ENCODE peak calls at places on chromosomes 4 and X, in nine cellular contexts. D is left lung; Q is tibial artery; V is endodermal cell; W is naive thymus-derived CD4-positive, alpha-beta T cell; N is CD4-positive, alpha-beta T cell; L is cardiac muscle cell; U is aorta; S is AG04450. X is an unnamed sample.

GRCh38 chr4:117783716-117784115 is 250.6 kb upstream of the NDST3 start:
- DNase-seq in U (no peak), N (no peak), Q (no peak), L (no peak), S (peak), D (no peak), W (no peak), V (no peak), X (no peak)

GRCh38 chrX:24145340-24146186 is 4.0 kb upstream of the ZFX start:
- DNase-seq in D (no peak), S (no peak), Q (no peak), N (no peak), U (no peak), W (no peak), V (no peak), L (no peak), X (no peak)

GRCh38 chr4:82124365-82124764 is 249.4 kb downstream of the HNRNPD start:
- DNase-seq in L (no peak), Q (no peak), W (no peak), N (no peak), D (no peak), S (no peak), U (no peak), V (no peak), X (no peak)

GRCh38 chr4:77167173-77167572 is 10.2 kb downstream of the CCNG2 start:
- DNase-seq in W (no peak), Q (no peak), D (no peak), V (no peak), L (no peak), U (no peak), S (no peak), N (no peak), X (no peak)

GRCh38 chr4:112416464-112416863 is 99.5 kb downstream of the NEUROG2 start:
- DNase-seq in Q (no peak), N (no peak), L (no peak), U (no peak), W (no peak), D (no peak), V (no peak), S (no peak), X (no peak)

GRCh38 chrX:136039485-136039884 is 54.2 kb downstream of the SLC9A6 start:
- DNase-seq in W (no peak), V (no peak), S (no peak), D (no peak), N (no peak), U (no peak), L (no peak), Q (no peak), X (no peak)

GRCh38 chr4:95107635-95108034 is 349.9 kb downstream of the BMPR1B start:
- DNase-seq in U (peak), D (no peak), V (no peak), N (no peak), W (no peak), L (peak), Q (no peak), S (no peak), X (no peak)

GRCh38 chr4:98828801-98829200 is 100.1 kb downstream of the EIF4E start:
- DNase-seq in W (peak), V (peak), S (no peak), U (no peak), D (no peak), L (no peak), Q (no peak), N (peak), X (no peak)

GRCh38 chr4:167622481-167623240 is 388.4 kb upstream of the SPOCK3 start:
- DNase-seq in D (peak), W (no peak), L (peak), Q (no peak), U (no peak), N (no peak), S (peak), V (peak), X (peak)

GRCh38 chr4:111879539-111879938 is 265.7 kb upstream of the FAM241A start:
- DNase-seq in W (no peak), D (no peak), V (no peak), N (no peak), S (no peak), L (no peak), Q (no peak), U (no peak), X (no peak)

GRCh38 chr4:174408841-174409552 is 113.3 kb downstream of the HPGD start:
- DNase-seq in W (no peak), N (no peak), L (no peak), S (no peak), U (no peak), D (no peak), Q (no peak), V (no peak), X (no peak)

GRCh38 chrX:118893923-118894322 is 70.3 kb downstream of the ZCCHC12 start:
- DNase-seq in N (no peak), V (no peak), U (no peak), L (no peak), D (no peak), W (no peak), Q (no peak), S (no peak), X (no peak)

GRCh38 chrX:65740909-65741308 is 73.5 kb downstream of the MSN start:
- DNase-seq in D (no peak), V (no peak), W (no peak), N (no peak), L (no peak), U (no peak), S (no peak), Q (no peak), X (no peak)

GRCh38 chr4:138035781-138036258 is 206.3 kb downstream of the SLC7A11 start:
- DNase-seq in N (no peak), S (no peak), Q (no peak), U (no peak), W (no peak), L (peak), D (no peak), V (peak), X (no peak)

GRCh38 chr4:47118192-47118879 is 87.0 kb downstream of the GABRB1 start:
- DNase-seq in N (no peak), W (no peak), U (no peak), S (peak), L (no peak), V (no peak), D (no peak), Q (no peak), X (no peak)

GRCh38 chrX:48514126-48514806 is 5.5 kb downstream of the PORCN start:
- DNase-seq in W (no peak), Q (no peak), N (no peak), S (no peak), L (no peak), U (peak), D (no peak), V (no peak), X (no peak)

GRCh38 chr4:24973471-24974251 is 57.1 kb downstream of the LGI2 start:
- DNase-seq in V (peak), L (no peak), N (no peak), W (no peak), S (no peak), Q (peak), D (peak), U (peak), X (no peak)

GRCh38 chr4:138560448-138560847 is 318.3 kb upstream of the SLC7A11 start:
- DNase-seq in L (no peak), V (peak), U (peak), W (no peak), D (no peak), N (no peak), S (no peak), Q (no peak), X (no peak)

DNA sequence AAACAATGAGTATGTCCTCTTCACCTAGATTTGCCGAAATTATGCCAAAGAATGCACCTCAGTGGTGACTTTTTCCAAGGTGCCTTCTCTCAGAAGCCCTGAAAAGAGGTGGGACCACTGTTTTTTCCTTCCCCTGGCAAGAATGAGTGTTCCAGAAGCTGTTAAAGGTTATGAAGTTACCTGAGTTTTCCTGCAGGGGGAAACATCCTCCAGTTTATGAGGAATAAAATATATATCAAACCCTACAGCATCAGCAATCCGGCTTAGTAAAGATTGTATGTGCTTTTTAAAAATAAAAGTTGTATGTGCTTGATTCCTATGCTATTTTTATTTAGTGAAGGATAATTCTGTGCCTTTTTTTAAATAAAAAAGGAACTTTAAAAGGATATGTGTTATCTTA is 73.3 kb downstream of the RBM46 start:
- DNase-seq in D (no peak), W (no peak), V (no peak), Q (no peak), N (no peak), L (peak), S (no peak), U (no peak), X (no peak)
- H3K27ac ChIP-seq in D (no peak), W (no peak), V (no peak), Q (no peak), N (no peak), L (no peak), S (no peak), U (no peak), X (no peak)

DNA sequence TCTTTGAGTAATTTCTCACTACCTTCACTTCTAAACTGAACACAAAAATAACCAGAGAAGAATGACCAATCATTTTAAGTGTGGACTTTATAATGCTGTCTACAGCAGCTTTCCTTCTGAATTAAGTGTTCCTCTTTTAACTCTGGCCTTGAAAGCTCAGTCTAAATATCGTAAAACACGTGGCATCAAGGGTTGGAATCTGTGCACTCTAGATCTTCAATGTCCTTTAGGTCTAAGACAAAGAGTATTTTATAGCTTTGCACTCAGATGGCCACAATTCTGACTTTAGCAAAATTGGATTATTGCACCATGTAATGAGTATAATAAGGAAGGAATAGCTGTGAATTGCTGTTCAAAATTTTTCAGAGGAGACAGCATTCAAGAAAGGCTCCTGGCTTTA is 197.1 kb upstream of the UGT8 start:
- DNase-seq in D (no peak), Q (no peak), W (no peak), V (no peak), U (no peak), L (no peak), S (no peak), N (no peak), X (no peak)
- H3K27ac ChIP-seq in D (no peak), Q (no peak), W (no peak), V (no peak), U (no peak), L (no peak), S (no peak), N (no peak), X (no peak)

DNA sequence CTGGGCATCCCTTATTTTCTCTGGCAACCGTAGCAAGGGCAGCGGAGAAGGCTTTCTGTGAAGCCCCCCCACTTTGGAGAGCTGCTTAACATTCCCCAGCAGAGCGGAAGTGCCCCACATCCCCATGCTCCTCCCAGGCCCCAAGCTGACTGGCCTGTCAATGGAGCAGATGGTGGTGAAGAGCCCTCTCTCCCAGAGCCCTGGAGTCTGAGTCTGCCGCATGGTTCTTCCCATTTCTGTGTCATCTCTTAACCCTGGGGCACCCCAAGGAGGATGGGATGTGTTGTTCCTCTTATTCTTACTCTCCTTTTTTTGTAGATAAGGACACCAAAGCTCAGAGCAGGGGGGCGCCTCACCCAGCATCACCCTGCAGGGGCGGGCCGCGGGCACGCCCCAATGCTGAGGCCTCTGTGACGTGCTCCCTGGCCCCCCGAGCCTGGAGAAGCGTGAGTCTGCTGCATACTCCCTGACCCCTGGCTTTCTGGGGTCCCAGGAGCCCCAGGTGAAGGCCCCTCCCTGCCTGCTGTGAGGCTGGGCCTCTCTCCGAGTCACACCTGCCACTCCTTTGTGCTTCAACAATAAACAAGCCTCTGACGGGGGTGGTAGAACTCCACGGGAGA is 35.9 kb downstream of the ADRA2C start:
- DNase-seq in Q (no peak), L (no peak), N (no peak), V (no peak), U (peak), W (no peak), D (no peak), S (no peak), X (no peak)
- H3K27ac ChIP-seq in Q (no peak), L (no peak), N (no peak), V (no peak), U (no peak), W (no peak), D (no peak), S (no peak), X (no peak)

GRCh38 chr4:99966692-99967091 is 16.6 kb upstream of the H2AZ1 start:
- DNase-seq in Q (no peak), U (no peak), D (no peak), V (no peak), S (no peak), L (no peak), W (no peak), N (no peak), X (no peak)
- H3K27ac ChIP-seq in Q (no peak), U (no peak), D (no peak), V (no peak), S (no peak), L (no peak), W (no peak), N (no peak), X (no peak)

DNA sequence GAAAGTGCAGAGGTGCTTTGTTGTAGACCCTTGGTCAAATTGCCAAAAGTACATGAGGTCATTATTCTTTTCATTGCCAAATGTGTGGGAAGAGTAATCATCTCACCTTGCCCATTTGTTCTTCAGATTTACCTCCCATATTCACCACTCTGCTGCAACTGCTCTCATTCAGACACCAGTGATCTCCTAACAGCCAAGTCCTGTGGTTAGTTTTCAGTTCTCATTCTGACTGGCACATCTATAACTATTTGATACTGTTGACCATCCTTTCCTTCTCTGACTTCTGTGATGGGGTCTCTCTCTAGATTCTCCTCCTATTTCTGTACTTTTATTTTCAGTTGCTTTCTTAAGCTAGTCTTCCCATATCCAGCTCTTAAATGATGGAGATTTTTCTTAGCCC is 39.8 kb downstream of the GRIA3 start:
- DNase-seq in W (no peak), S (no peak), L (no peak), D (no peak), U (no peak), N (no peak), Q (no peak), V (no peak), X (no peak)
- H3K27ac ChIP-seq in W (no peak), S (no peak), L (no peak), D (no peak), U (no peak), N (no peak), Q (peak), V (no peak), X (no peak)

GRCh38 chr4:71231073-71231752 is 107.6 kb upstream of the SLC4A4 start:
- DNase-seq in Q (peak), W (no peak), S (no peak), D (peak), N (no peak), V (no peak), U (peak), L (peak), X (no peak)

GRCh38 chr4:71230258-71230594 is 108.6 kb upstream of the SLC4A4 start:
- DNase-seq in W (no peak), D (peak), V (no peak), L (no peak), Q (peak), S (no peak), N (no peak), U (no peak), X (no peak)

GRCh38 chr4:71229477-71230257 is 109.2 kb upstream of the SLC4A4 start:
- DNase-seq in W (no peak), L (peak), Q (no peak), D (no peak), S (no peak), V (peak), U (no peak), N (no peak), X (peak)

GRCh38 chr4:71231753-71232420 is 106.9 kb upstream of the SLC4A4 start:
- DNase-seq in U (no peak), N (no peak), V (no peak), L (no peak), Q (no peak), W (no peak), D (no peak), S (no peak), X (no peak)

DNA sequence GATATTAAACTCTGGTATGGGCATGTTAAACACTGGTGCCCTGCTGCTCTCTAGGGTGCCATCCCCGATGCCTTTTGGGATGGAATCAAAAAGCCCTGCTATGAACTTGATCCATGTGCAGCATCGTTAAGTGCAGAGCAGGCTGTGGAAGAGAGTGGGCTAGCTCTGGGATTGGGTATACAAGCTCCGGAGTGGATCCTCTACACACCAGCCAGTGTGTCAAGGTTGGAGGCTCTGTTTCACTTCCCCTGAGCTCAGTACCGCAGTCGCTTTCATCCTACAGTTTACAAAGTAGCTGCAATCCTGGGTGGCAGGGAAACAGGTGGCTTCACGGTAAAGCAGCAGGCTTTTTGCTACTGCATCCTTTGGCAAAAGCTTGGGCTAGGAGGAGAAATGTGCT is 108.2 kb upstream of the SLC4A4 start:
- DNase-seq in Q (no peak), N (no peak), D (no peak), V (no peak), W (no peak), S (no peak), U (no peak), L (no peak), X (no peak)
- H3K27ac ChIP-seq in Q (peak), N (no peak), D (peak), V (no peak), W (no peak), S (peak), U (peak), L (no peak), X (no peak)